ENCODE peak calls at places on chromosomes 16 and 17, in eight cellular contexts. One of them, this sample, is unnamed. For H3K4me1 and H3K27me3, the result is how much of the 10 kb centered on the place peaks cover.

GRCh38 chr16:69397821-69398521 is 12.2 kb upstream of the TERF2 start:
- DNase-seq in colonic mucosa: peak
- DNase-seq in fibroblast of lung: peak
- DNase-seq in CD4-positive, alpha-beta memory T cell: no peak
- DNase-seq in cardiac muscle cell: peak
- DNase-seq in IMR-90: peak
- DNase-seq in spleen: no peak
- DNase-seq in upper lobe of right lung: no peak
- DNase-seq in this sample: no peak

GRCh38 chr17:50451943-50452626 is 16.6 kb downstream of the CHAD start:
- DNase-seq in colonic mucosa: peak
- DNase-seq in CD4-positive, alpha-beta memory T cell: no peak
- DNase-seq in cardiac muscle cell: no peak
- DNase-seq in IMR-90: no peak
- DNase-seq in upper lobe of right lung: no peak
- DNase-seq in spleen: no peak
- DNase-seq in fibroblast of lung: no peak
- DNase-seq in this sample: no peak

GRCh38 chr17:73646409-73647305 is 2.4 kb upstream of the SDK2 start:
- DNase-seq in IMR-90: no peak
- DNase-seq in colonic mucosa: no peak
- DNase-seq in CD4-positive, alpha-beta memory T cell: no peak
- DNase-seq in fibroblast of lung: peak
- DNase-seq in spleen: no peak
- DNase-seq in upper lobe of right lung: peak
- DNase-seq in cardiac muscle cell: peak
- DNase-seq in this sample: no peak

GRCh38 chr16:48082516-48082915 is 73.3 kb downstream of the ABCC12 start:
- DNase-seq in spleen: no peak
- DNase-seq in fibroblast of lung: peak
- DNase-seq in CD4-positive, alpha-beta memory T cell: no peak
- DNase-seq in upper lobe of right lung: no peak
- DNase-seq in IMR-90: peak
- DNase-seq in cardiac muscle cell: peak
- DNase-seq in colonic mucosa: no peak
- DNase-seq in this sample: no peak

GRCh38 chr17:72943826-72944689 is 148.4 kb downstream of the SLC39A11 start:
- DNase-seq in fibroblast of lung: no peak
- DNase-seq in spleen: no peak
- DNase-seq in cardiac muscle cell: no peak
- DNase-seq in CD4-positive, alpha-beta memory T cell: no peak
- DNase-seq in upper lobe of right lung: no peak
- DNase-seq in IMR-90: no peak
- DNase-seq in colonic mucosa: no peak
- DNase-seq in this sample: no peak

GRCh38 chr17:66271512-66271911 is 30.9 kb upstream of the PRKCA start:
- DNase-seq in fibroblast of lung: no peak
- DNase-seq in upper lobe of right lung: no peak
- DNase-seq in colonic mucosa: no peak
- DNase-seq in IMR-90: no peak
- DNase-seq in spleen: no peak
- DNase-seq in CD4-positive, alpha-beta memory T cell: no peak
- DNase-seq in cardiac muscle cell: no peak
- DNase-seq in this sample: no peak

GRCh38 chr17:49471089-49471683 is 23.9 kb upstream of the NGFR start:
- DNase-seq in IMR-90: no peak
- DNase-seq in upper lobe of right lung: no peak
- DNase-seq in cardiac muscle cell: no peak
- DNase-seq in colonic mucosa: no peak
- DNase-seq in CD4-positive, alpha-beta memory T cell: no peak
- DNase-seq in spleen: no peak
- DNase-seq in fibroblast of lung: no peak
- DNase-seq in this sample: no peak

GRCh38 chr17:17824119-17824779 is 12.5 kb downstream of the SREBF1 start:
- DNase-seq in cardiac muscle cell: no peak
- DNase-seq in IMR-90: no peak
- DNase-seq in CD4-positive, alpha-beta memory T cell: no peak
- DNase-seq in spleen: no peak
- DNase-seq in colonic mucosa: peak
- DNase-seq in upper lobe of right lung: no peak
- DNase-seq in fibroblast of lung: no peak
- DNase-seq in this sample: no peak

GRCh38 chr16:82004651-82005490 is 6.4 kb downstream of the SDR42E1 start:
- DNase-seq in colonic mucosa: no peak
- DNase-seq in IMR-90: no peak
- DNase-seq in spleen: no peak
- DNase-seq in CD4-positive, alpha-beta memory T cell: no peak
- DNase-seq in fibroblast of lung: no peak
- DNase-seq in upper lobe of right lung: no peak
- DNase-seq in cardiac muscle cell: no peak
- DNase-seq in this sample: no peak

GRCh38 chr17:6502142-6502541 is 54.2 kb downstream of the PITPNM3 start:
- DNase-seq in IMR-90: no peak
- DNase-seq in cardiac muscle cell: no peak
- DNase-seq in fibroblast of lung: no peak
- DNase-seq in colonic mucosa: no peak
- DNase-seq in upper lobe of right lung: no peak
- DNase-seq in spleen: no peak
- DNase-seq in CD4-positive, alpha-beta memory T cell: no peak
- DNase-seq in this sample: no peak

GRCh38 chr17:36524428-36524876 is 10.2 kb downstream of the MYO19 start:
- DNase-seq in spleen: no peak
- DNase-seq in fibroblast of lung: no peak
- DNase-seq in upper lobe of right lung: no peak
- DNase-seq in CD4-positive, alpha-beta memory T cell: no peak
- DNase-seq in colonic mucosa: no peak
- DNase-seq in IMR-90: peak
- DNase-seq in cardiac muscle cell: no peak
- DNase-seq in this sample: peak

GRCh38 chr16:88726408-88726749 is 20.1 kb downstream of the CTU2 start:
- DNase-seq in colonic mucosa: no peak
- DNase-seq in IMR-90: no peak
- DNase-seq in spleen: no peak
- DNase-seq in upper lobe of right lung: no peak
- DNase-seq in CD4-positive, alpha-beta memory T cell: no peak
- DNase-seq in cardiac muscle cell: no peak
- DNase-seq in fibroblast of lung: no peak
- DNase-seq in this sample: no peak

GRCh38 chr17:42051645-42052044 is 1.2 kb upstream of the C17orf113 start:
- DNase-seq in upper lobe of right lung: no peak
- DNase-seq in spleen: no peak
- DNase-seq in fibroblast of lung: no peak
- DNase-seq in CD4-positive, alpha-beta memory T cell: no peak
- DNase-seq in colonic mucosa: no peak
- DNase-seq in IMR-90: no peak
- DNase-seq in cardiac muscle cell: no peak
- DNase-seq in this sample: no peak

GRCh38 chr16:593406-593805 is 3.5 kb downstream of the RAB40C start:
- DNase-seq in spleen: no peak
- DNase-seq in CD4-positive, alpha-beta memory T cell: no peak
- DNase-seq in fibroblast of lung: no peak
- DNase-seq in colonic mucosa: peak
- DNase-seq in IMR-90: no peak
- DNase-seq in upper lobe of right lung: no peak
- DNase-seq in cardiac muscle cell: no peak
- DNase-seq in this sample: peak

GRCh38 chr17:47703191-47703591 is 9.2 kb downstream of the TBKBP1 start:
- DNase-seq in fibroblast of lung: no peak
- DNase-seq in CD4-positive, alpha-beta memory T cell: peak
- DNase-seq in upper lobe of right lung: peak
- DNase-seq in cardiac muscle cell: no peak
- DNase-seq in IMR-90: no peak
- DNase-seq in colonic mucosa: no peak
- DNase-seq in spleen: peak
- DNase-seq in this sample: no peak

GRCh38 chr17:17081304-17081940 is 39.2 kb downstream of the MPRIP start:
- DNase-seq in upper lobe of right lung: peak
- DNase-seq in fibroblast of lung: no peak
- DNase-seq in CD4-positive, alpha-beta memory T cell: no peak
- DNase-seq in spleen: peak
- DNase-seq in cardiac muscle cell: peak
- DNase-seq in colonic mucosa: no peak
- DNase-seq in IMR-90: no peak
- DNase-seq in this sample: no peak

GRCh38 chr17:2704890-2705248 is 6.7 kb downstream of the CLUH start:
- DNase-seq in CD4-positive, alpha-beta memory T cell: no peak
- DNase-seq in cardiac muscle cell: no peak
- DNase-seq in IMR-90: no peak
- DNase-seq in fibroblast of lung: no peak
- DNase-seq in spleen: peak
- DNase-seq in colonic mucosa: no peak
- DNase-seq in upper lobe of right lung: peak
- DNase-seq in this sample: no peak

GRCh38 chr17:62860962-62861873 is 53.1 kb upstream of the MARCHF10 start:
- DNase-seq in spleen: no peak
- DNase-seq in CD4-positive, alpha-beta memory T cell: no peak
- DNase-seq in IMR-90: peak
- DNase-seq in colonic mucosa: no peak
- DNase-seq in fibroblast of lung: no peak
- DNase-seq in upper lobe of right lung: no peak
- DNase-seq in cardiac muscle cell: no peak
- DNase-seq in this sample: no peak

GRCh38 chr16:11610580-11610979 is 23.9 kb upstream of the LITAF start:
- DNase-seq in colonic mucosa: no peak
- DNase-seq in spleen: peak
- DNase-seq in cardiac muscle cell: no peak
- DNase-seq in upper lobe of right lung: no peak
- DNase-seq in CD4-positive, alpha-beta memory T cell: no peak
- DNase-seq in IMR-90: no peak
- DNase-seq in fibroblast of lung: no peak
- DNase-seq in this sample: no peak

DNA sequence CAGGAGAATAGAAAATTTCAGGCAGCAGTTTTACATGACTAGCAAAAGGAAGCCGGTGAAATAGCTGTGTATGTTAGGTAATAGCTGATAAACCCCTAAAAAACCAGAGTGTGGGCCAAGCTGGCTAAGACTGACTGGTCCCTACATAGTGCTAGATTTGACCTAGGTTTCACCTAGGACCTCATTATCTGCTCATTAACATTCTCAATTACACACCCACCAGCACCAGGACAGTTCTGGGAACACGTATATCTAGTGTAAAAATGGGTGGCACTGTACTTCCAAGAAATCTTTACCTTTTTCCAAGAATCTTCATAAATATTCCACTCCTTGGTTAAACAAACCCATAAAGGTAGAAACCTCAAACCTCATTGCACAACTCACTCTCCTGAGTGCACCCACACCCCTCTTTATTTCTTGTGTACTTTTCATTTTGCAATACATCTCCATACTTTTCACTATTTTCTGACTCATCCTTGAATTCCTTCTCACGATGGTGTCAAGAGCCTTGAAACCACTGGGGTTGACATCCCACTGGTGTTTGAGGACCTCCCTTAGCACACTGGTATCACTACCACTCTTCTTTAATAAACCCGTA is 262.7 kb upstream of the KCNJ16 start:
- DNase-seq in fibroblast of lung: peak
- DNase-seq in colonic mucosa: no peak
- DNase-seq in IMR-90: no peak
- DNase-seq in CD4-positive, alpha-beta memory T cell: no peak
- DNase-seq in spleen: no peak
- DNase-seq in cardiac muscle cell: no peak
- DNase-seq in upper lobe of right lung: no peak
- DNase-seq in this sample: peak
- H3K4me1 ChIP-seq in fibroblast of lung: under half
- H3K4me1 ChIP-seq in colonic mucosa: under half
- H3K4me1 ChIP-seq in IMR-90: under half
- H3K4me1 ChIP-seq in CD4-positive, alpha-beta memory T cell: under half
- H3K4me1 ChIP-seq in spleen: under half
- H3K4me1 ChIP-seq in cardiac muscle cell: under half
- H3K4me1 ChIP-seq in upper lobe of right lung: under half
- H3K4me1 ChIP-seq in this sample: under half

GRCh38 chr16:75483222-75483621 is 12.0 kb downstream of the CHST6 start:
- DNase-seq in spleen: no peak
- DNase-seq in cardiac muscle cell: no peak
- DNase-seq in IMR-90: peak
- DNase-seq in CD4-positive, alpha-beta memory T cell: no peak
- DNase-seq in upper lobe of right lung: peak
- DNase-seq in fibroblast of lung: no peak
- DNase-seq in colonic mucosa: no peak
- DNase-seq in this sample: peak
- H3K27ac ChIP-seq in spleen: no peak
- H3K27ac ChIP-seq in cardiac muscle cell: no peak
- H3K27ac ChIP-seq in IMR-90: no peak
- H3K27ac ChIP-seq in CD4-positive, alpha-beta memory T cell: no peak
- H3K27ac ChIP-seq in upper lobe of right lung: no peak
- H3K27ac ChIP-seq in fibroblast of lung: no peak
- H3K27ac ChIP-seq in colonic mucosa: no peak
- H3K27ac ChIP-seq in this sample: peak

DNA sequence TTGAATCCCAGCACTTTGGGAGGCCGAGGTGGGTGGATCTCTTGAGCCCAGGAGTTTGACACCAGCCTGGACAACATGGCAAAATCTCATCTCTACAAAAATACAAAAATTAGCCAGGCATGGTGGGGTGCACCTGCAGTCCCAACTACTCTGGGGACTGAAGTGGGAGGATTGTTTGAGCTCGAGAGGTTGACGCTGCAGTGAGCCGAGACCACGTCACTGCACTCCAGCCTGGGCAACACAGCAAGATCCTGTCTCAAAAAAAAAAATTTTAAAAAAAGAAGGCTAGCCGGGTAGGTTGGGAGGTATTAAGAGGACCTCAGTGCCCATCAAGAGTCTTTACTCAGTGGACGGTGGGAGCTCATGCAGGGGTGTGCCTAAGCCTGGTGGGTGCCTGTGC is 3.8 kb upstream of the NPTX1 start:
- DNase-seq in upper lobe of right lung: no peak
- DNase-seq in spleen: no peak
- DNase-seq in colonic mucosa: no peak
- DNase-seq in IMR-90: no peak
- DNase-seq in fibroblast of lung: no peak
- DNase-seq in cardiac muscle cell: no peak
- DNase-seq in CD4-positive, alpha-beta memory T cell: no peak
- DNase-seq in this sample: no peak
- H3K27me3 ChIP-seq in upper lobe of right lung: half or more
- H3K27me3 ChIP-seq in spleen: half or more
- H3K27me3 ChIP-seq in colonic mucosa: half or more
- H3K27me3 ChIP-seq in IMR-90: half or more
- H3K27me3 ChIP-seq in fibroblast of lung: under half
- H3K27me3 ChIP-seq in cardiac muscle cell: half or more
- H3K27me3 ChIP-seq in CD4-positive, alpha-beta memory T cell: under half
- H3K27me3 ChIP-seq in this sample: half or more

DNA sequence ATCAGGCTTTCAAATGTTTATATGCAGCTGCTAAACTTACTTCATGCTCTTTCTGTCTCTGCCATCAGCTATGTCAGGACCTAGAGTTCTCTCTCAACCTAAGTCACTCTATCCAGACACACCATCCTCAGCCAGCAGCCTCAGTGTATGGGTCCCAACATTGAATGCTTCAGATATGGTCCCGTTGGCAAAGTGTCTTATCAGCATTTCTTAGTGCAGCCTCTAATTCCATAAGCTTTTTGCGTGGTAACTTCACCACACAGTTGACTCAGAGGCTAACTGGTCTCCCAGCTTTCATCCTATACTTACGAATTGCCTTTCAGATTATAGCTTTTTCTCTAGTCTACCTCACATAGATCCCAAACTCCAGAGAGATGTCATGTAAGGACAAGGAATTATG is 402.9 kb upstream of the EEF2KMT start:
- DNase-seq in colonic mucosa: no peak
- DNase-seq in cardiac muscle cell: no peak
- DNase-seq in fibroblast of lung: no peak
- DNase-seq in CD4-positive, alpha-beta memory T cell: no peak
- DNase-seq in IMR-90: no peak
- DNase-seq in spleen: no peak
- DNase-seq in upper lobe of right lung: no peak
- DNase-seq in this sample: no peak
- H3K4me1 ChIP-seq in colonic mucosa: under half
- H3K4me1 ChIP-seq in cardiac muscle cell: under half
- H3K4me1 ChIP-seq in fibroblast of lung: under half
- H3K4me1 ChIP-seq in CD4-positive, alpha-beta memory T cell: under half
- H3K4me1 ChIP-seq in IMR-90: under half
- H3K4me1 ChIP-seq in spleen: under half
- H3K4me1 ChIP-seq in upper lobe of right lung: under half
- H3K4me1 ChIP-seq in this sample: under half